ENCODE peak calls at places on chromosomes 7 and 10, in eight cellular contexts. P is WTC11; U is GM23248; E is T follicular helper cell; V is HCEC 1CT; B is caudate nucleus; I is activated CD4-positive, alpha-beta T cell treated with anti-CD3 and anti-CD28 coated beads, Interleukin-2, amount 10 ng/mL, durations not matched to agents 7 days and 5 days; H is IMR-90. R is an unnamed sample.

GRCh38 chr7:98565114-98565513 is 52.0 kb upstream of the NPTX2 start:
- DNase-seq in P (no peak), U (no peak), E (no peak), V (no peak), B (no peak), I (no peak), H (no peak), R (no peak)

GRCh38 chr7:85719981-85720963 is 533.4 kb upstream of the SEMA3D start:
- DNase-seq in P (no peak), U (peak), E (no peak), V (peak), B (no peak), I (no peak), H (peak), R (peak)

GRCh38 chr7:47474937-47475879 is 106.7 kb downstream of the TNS3 start:
- DNase-seq in P (peak), U (peak), E (no peak), V (peak), B (no peak), I (no peak), H (peak), R (peak)

GRCh38 chr7:134752006-134752760 is 27.3 kb upstream of the CALD1 start:
- DNase-seq in P (no peak), U (peak), E (no peak), V (peak), B (no peak), I (no peak), H (peak), R (peak)

GRCh38 chr7:45543470-45543869 is 30.7 kb upstream of the ADCY1 start:
- DNase-seq in P (no peak), U (no peak), E (no peak), V (no peak), B (no peak), I (no peak), H (no peak), R (no peak)

GRCh38 chr10:22481687-22482539 is 136.6 kb downstream of the SPAG6 start:
- DNase-seq in P (no peak), U (peak), E (no peak), V (peak), B (no peak), I (no peak), H (no peak), R (peak)

GRCh38 chr7:35286422-35286821 is 32.5 kb upstream of the TBX20 start:
- DNase-seq in P (no peak), U (no peak), E (no peak), V (peak), B (no peak), I (no peak), H (peak), R (peak)

GRCh38 chr7:135914346-135914745 is 62.8 kb downstream of the MTPN start:
- DNase-seq in P (no peak), U (no peak), E (no peak), V (no peak), B (no peak), I (no peak), H (no peak), R (no peak)

GRCh38 chr7:1513657-1514095 is 9.5 kb upstream of the INTS1 start:
- DNase-seq in P (no peak), U (peak), E (no peak), V (no peak), B (no peak), I (no peak), H (no peak), R (no peak)

GRCh38 chr7:51019891-51020855 is 237.5 kb upstream of the GRB10 start:
- DNase-seq in P (no peak), U (no peak), E (no peak), V (peak), B (no peak), I (no peak), H (peak), R (no peak)

GRCh38 chr10:102347236-102347828 is 48.2 kb upstream of the NFKB2 start:
- DNase-seq in P (peak), U (peak), E (no peak), V (peak), B (no peak), I (peak), H (peak), R (peak)

GRCh38 chr10:114242235-114242634 is 3.2 kb downstream of the VWA2 start:
- DNase-seq in P (no peak), U (no peak), E (no peak), V (no peak), B (no peak), I (no peak), H (no peak), R (no peak)

GRCh38 chr7:114502454-114503254 is 88.0 kb downstream of the FOXP2 start:
- DNase-seq in P (no peak), U (peak), E (no peak), V (peak), B (no peak), I (no peak), H (peak), R (peak)

GRCh38 chr10:69862882-69863530 is 61.3 kb downstream of the COL13A1 start:
- DNase-seq in P (no peak), U (peak), E (no peak), V (no peak), B (no peak), I (no peak), H (no peak), R (no peak)

GRCh38 chr7:7014827-7015610 is 167.3 kb upstream of the C1GALT1 start:
- DNase-seq in P (no peak), U (no peak), E (no peak), V (no peak), B (no peak), I (no peak), H (no peak), R (no peak)

GRCh38 chr7:128260069-128260468 is 19.0 kb downstream of the LEP start:
- DNase-seq in P (no peak), U (no peak), E (no peak), V (no peak), B (no peak), I (no peak), H (no peak), R (no peak)

GRCh38 chr7:157722137-157723060 is 385.6 kb downstream of the DNAJB6 start:
- DNase-seq in P (no peak), U (no peak), E (no peak), V (no peak), B (no peak), I (no peak), H (no peak), R (no peak)

GRCh38 chr10:92010026-92010713 is 86.6 kb downstream of the BTAF1 start:
- DNase-seq in P (no peak), U (no peak), E (no peak), V (no peak), B (no peak), I (no peak), H (no peak), R (no peak)

GRCh38 chr10:63887600-63888396 is 366.6 kb downstream of the REEP3 start:
- DNase-seq in P (no peak), U (no peak), E (no peak), V (no peak), B (no peak), I (no peak), H (no peak), R (no peak)

GRCh38 chr10:4283841-4284610 is 499.0 kb upstream of the KLF6 start:
- DNase-seq in P (no peak), U (peak), E (no peak), V (peak), B (no peak), I (no peak), H (peak), R (peak)

R was measured in cardiac fibroblast.